ENCODE peak calls at places on chromosomes 5 and 9, in six cellular contexts. One of them, this sample, is unnamed.

GRCh38 chr9:129225815-129226214 is 47.8 kb upstream of the IER5L start:
- DNase-seq in stimulated activated CD8-positive, alpha-beta memory T cell treated with anti-CD3 and anti-CD28 coated beads, Interleukin-2, amount 100 ng/mL, for 1 hour: no peak
- DNase-seq in HFFc6: peak
- DNase-seq in left ventricle myocardium inferior: peak
- DNase-seq in stimulated activated naive CD8-positive, alpha-beta T cell treated with anti-CD3 and anti-CD28 coated beads, Interleukin-15, Interleukin-2, amounts not matched to agents 100 U/mL and 50 U/mL, for 24 hours: peak
- DNase-seq in activated T-helper 1 cell treated with Interleukin-2 at 50 U/mL for 16 hours: no peak
- DNase-seq in this sample: peak

GRCh38 chr5:58932057-58932594 is 349.3 kb downstream of the RAB3C start:
- DNase-seq in stimulated activated CD8-positive, alpha-beta memory T cell treated with anti-CD3 and anti-CD28 coated beads, Interleukin-2, amount 100 ng/mL, for 1 hour: no peak
- DNase-seq in HFFc6: no peak
- DNase-seq in left ventricle myocardium inferior: no peak
- DNase-seq in stimulated activated naive CD8-positive, alpha-beta T cell treated with anti-CD3 and anti-CD28 coated beads, Interleukin-15, Interleukin-2, amounts not matched to agents 100 U/mL and 50 U/mL, for 24 hours: no peak
- DNase-seq in activated T-helper 1 cell treated with Interleukin-2 at 50 U/mL for 16 hours: no peak
- DNase-seq in this sample: no peak

GRCh38 chr5:43514471-43514815 is 505 bp downstream of the C5orf34 start:
- DNase-seq in stimulated activated CD8-positive, alpha-beta memory T cell treated with anti-CD3 and anti-CD28 coated beads, Interleukin-2, amount 100 ng/mL, for 1 hour: no peak
- DNase-seq in HFFc6: peak
- DNase-seq in left ventricle myocardium inferior: no peak
- DNase-seq in stimulated activated naive CD8-positive, alpha-beta T cell treated with anti-CD3 and anti-CD28 coated beads, Interleukin-15, Interleukin-2, amounts not matched to agents 100 U/mL and 50 U/mL, for 24 hours: peak
- DNase-seq in activated T-helper 1 cell treated with Interleukin-2 at 50 U/mL for 16 hours: no peak
- DNase-seq in this sample: peak

GRCh38 chr5:2736872-2737271 is 14.6 kb downstream of the IRX2 start:
- DNase-seq in stimulated activated CD8-positive, alpha-beta memory T cell treated with anti-CD3 and anti-CD28 coated beads, Interleukin-2, amount 100 ng/mL, for 1 hour: no peak
- DNase-seq in HFFc6: no peak
- DNase-seq in left ventricle myocardium inferior: no peak
- DNase-seq in stimulated activated naive CD8-positive, alpha-beta T cell treated with anti-CD3 and anti-CD28 coated beads, Interleukin-15, Interleukin-2, amounts not matched to agents 100 U/mL and 50 U/mL, for 24 hours: no peak
- DNase-seq in activated T-helper 1 cell treated with Interleukin-2 at 50 U/mL for 16 hours: no peak
- DNase-seq in this sample: no peak

GRCh38 chr9:8799231-8800014 is 999.8 kb upstream of the DMAC1 start:
- DNase-seq in stimulated activated CD8-positive, alpha-beta memory T cell treated with anti-CD3 and anti-CD28 coated beads, Interleukin-2, amount 100 ng/mL, for 1 hour: no peak
- DNase-seq in HFFc6: no peak
- DNase-seq in left ventricle myocardium inferior: no peak
- DNase-seq in stimulated activated naive CD8-positive, alpha-beta T cell treated with anti-CD3 and anti-CD28 coated beads, Interleukin-15, Interleukin-2, amounts not matched to agents 100 U/mL and 50 U/mL, for 24 hours: no peak
- DNase-seq in activated T-helper 1 cell treated with Interleukin-2 at 50 U/mL for 16 hours: no peak
- DNase-seq in this sample: no peak

GRCh38 chr9:83066771-83067170 is 3.8 kb upstream of the RASEF start:
- DNase-seq in stimulated activated CD8-positive, alpha-beta memory T cell treated with anti-CD3 and anti-CD28 coated beads, Interleukin-2, amount 100 ng/mL, for 1 hour: no peak
- DNase-seq in HFFc6: peak
- DNase-seq in left ventricle myocardium inferior: no peak
- DNase-seq in stimulated activated naive CD8-positive, alpha-beta T cell treated with anti-CD3 and anti-CD28 coated beads, Interleukin-15, Interleukin-2, amounts not matched to agents 100 U/mL and 50 U/mL, for 24 hours: no peak
- DNase-seq in activated T-helper 1 cell treated with Interleukin-2 at 50 U/mL for 16 hours: no peak
- DNase-seq in this sample: peak

GRCh38 chr5:140172473-140172872 is 2.5 kb upstream of the CYSTM1 start:
- DNase-seq in stimulated activated CD8-positive, alpha-beta memory T cell treated with anti-CD3 and anti-CD28 coated beads, Interleukin-2, amount 100 ng/mL, for 1 hour: no peak
- DNase-seq in HFFc6: no peak
- DNase-seq in left ventricle myocardium inferior: no peak
- DNase-seq in stimulated activated naive CD8-positive, alpha-beta T cell treated with anti-CD3 and anti-CD28 coated beads, Interleukin-15, Interleukin-2, amounts not matched to agents 100 U/mL and 50 U/mL, for 24 hours: no peak
- DNase-seq in activated T-helper 1 cell treated with Interleukin-2 at 50 U/mL for 16 hours: no peak
- DNase-seq in this sample: no peak

GRCh38 chr5:73312146-73312871 is 136.3 kb downstream of the FOXD1 start:
- DNase-seq in stimulated activated CD8-positive, alpha-beta memory T cell treated with anti-CD3 and anti-CD28 coated beads, Interleukin-2, amount 100 ng/mL, for 1 hour: no peak
- DNase-seq in HFFc6: peak
- DNase-seq in left ventricle myocardium inferior: no peak
- DNase-seq in stimulated activated naive CD8-positive, alpha-beta T cell treated with anti-CD3 and anti-CD28 coated beads, Interleukin-15, Interleukin-2, amounts not matched to agents 100 U/mL and 50 U/mL, for 24 hours: peak
- DNase-seq in activated T-helper 1 cell treated with Interleukin-2 at 50 U/mL for 16 hours: no peak
- DNase-seq in this sample: peak

GRCh38 chr5:23332650-23333251 is 174.7 kb upstream of the PRDM9 start:
- DNase-seq in stimulated activated CD8-positive, alpha-beta memory T cell treated with anti-CD3 and anti-CD28 coated beads, Interleukin-2, amount 100 ng/mL, for 1 hour: no peak
- DNase-seq in HFFc6: no peak
- DNase-seq in left ventricle myocardium inferior: no peak
- DNase-seq in stimulated activated naive CD8-positive, alpha-beta T cell treated with anti-CD3 and anti-CD28 coated beads, Interleukin-15, Interleukin-2, amounts not matched to agents 100 U/mL and 50 U/mL, for 24 hours: no peak
- DNase-seq in activated T-helper 1 cell treated with Interleukin-2 at 50 U/mL for 16 hours: no peak
- DNase-seq in this sample: peak

GRCh38 chr5:84433461-84433860 is 48.8 kb upstream of the EDIL3 start:
- DNase-seq in stimulated activated CD8-positive, alpha-beta memory T cell treated with anti-CD3 and anti-CD28 coated beads, Interleukin-2, amount 100 ng/mL, for 1 hour: no peak
- DNase-seq in HFFc6: no peak
- DNase-seq in left ventricle myocardium inferior: no peak
- DNase-seq in stimulated activated naive CD8-positive, alpha-beta T cell treated with anti-CD3 and anti-CD28 coated beads, Interleukin-15, Interleukin-2, amounts not matched to agents 100 U/mL and 50 U/mL, for 24 hours: no peak
- DNase-seq in activated T-helper 1 cell treated with Interleukin-2 at 50 U/mL for 16 hours: no peak
- DNase-seq in this sample: peak

GRCh38 chr9:127452481-127453092 is 1.3 kb downstream of the LRSAM1 start:
- DNase-seq in stimulated activated CD8-positive, alpha-beta memory T cell treated with anti-CD3 and anti-CD28 coated beads, Interleukin-2, amount 100 ng/mL, for 1 hour: no peak
- DNase-seq in HFFc6: peak
- DNase-seq in left ventricle myocardium inferior: peak
- DNase-seq in stimulated activated naive CD8-positive, alpha-beta T cell treated with anti-CD3 and anti-CD28 coated beads, Interleukin-15, Interleukin-2, amounts not matched to agents 100 U/mL and 50 U/mL, for 24 hours: no peak
- DNase-seq in activated T-helper 1 cell treated with Interleukin-2 at 50 U/mL for 16 hours: no peak
- DNase-seq in this sample: peak

GRCh38 chr9:135332516-135332915 is 147.1 kb upstream of the PPP1R26 start:
- DNase-seq in stimulated activated CD8-positive, alpha-beta memory T cell treated with anti-CD3 and anti-CD28 coated beads, Interleukin-2, amount 100 ng/mL, for 1 hour: no peak
- DNase-seq in HFFc6: no peak
- DNase-seq in left ventricle myocardium inferior: no peak
- DNase-seq in stimulated activated naive CD8-positive, alpha-beta T cell treated with anti-CD3 and anti-CD28 coated beads, Interleukin-15, Interleukin-2, amounts not matched to agents 100 U/mL and 50 U/mL, for 24 hours: no peak
- DNase-seq in activated T-helper 1 cell treated with Interleukin-2 at 50 U/mL for 16 hours: no peak
- DNase-seq in this sample: no peak

GRCh38 chr5:9233035-9233434 is 312.8 kb downstream of the SEMA5A start:
- DNase-seq in stimulated activated CD8-positive, alpha-beta memory T cell treated with anti-CD3 and anti-CD28 coated beads, Interleukin-2, amount 100 ng/mL, for 1 hour: no peak
- DNase-seq in HFFc6: no peak
- DNase-seq in left ventricle myocardium inferior: no peak
- DNase-seq in stimulated activated naive CD8-positive, alpha-beta T cell treated with anti-CD3 and anti-CD28 coated beads, Interleukin-15, Interleukin-2, amounts not matched to agents 100 U/mL and 50 U/mL, for 24 hours: no peak
- DNase-seq in activated T-helper 1 cell treated with Interleukin-2 at 50 U/mL for 16 hours: no peak
- DNase-seq in this sample: no peak

GRCh38 chr5:82244854-82245635 is 33.1 kb downstream of the RPS23 start:
- DNase-seq in stimulated activated CD8-positive, alpha-beta memory T cell treated with anti-CD3 and anti-CD28 coated beads, Interleukin-2, amount 100 ng/mL, for 1 hour: no peak
- DNase-seq in HFFc6: no peak
- DNase-seq in left ventricle myocardium inferior: no peak
- DNase-seq in stimulated activated naive CD8-positive, alpha-beta T cell treated with anti-CD3 and anti-CD28 coated beads, Interleukin-15, Interleukin-2, amounts not matched to agents 100 U/mL and 50 U/mL, for 24 hours: no peak
- DNase-seq in activated T-helper 1 cell treated with Interleukin-2 at 50 U/mL for 16 hours: no peak
- DNase-seq in this sample: no peak

GRCh38 chr9:137457406-137458193 is 1.5 kb downstream of the NSMF start:
- DNase-seq in stimulated activated CD8-positive, alpha-beta memory T cell treated with anti-CD3 and anti-CD28 coated beads, Interleukin-2, amount 100 ng/mL, for 1 hour: no peak
- DNase-seq in HFFc6: no peak
- DNase-seq in left ventricle myocardium inferior: no peak
- DNase-seq in stimulated activated naive CD8-positive, alpha-beta T cell treated with anti-CD3 and anti-CD28 coated beads, Interleukin-15, Interleukin-2, amounts not matched to agents 100 U/mL and 50 U/mL, for 24 hours: no peak
- DNase-seq in activated T-helper 1 cell treated with Interleukin-2 at 50 U/mL for 16 hours: no peak
- DNase-seq in this sample: no peak